ENCODE peak calls at places on chromosome 19, in nine cellular contexts. X is fibroblast of pulmonary artery; Z is HCT116; N is CD4-positive, CD25-positive, alpha-beta regulatory T cell; S is CD8-positive, alpha-beta T cell; F is mesendoderm; A is tibial artery; D is choroid plexus epithelial cell; B is upper lobe of left lung. G is an unnamed sample.

GRCh38 chr19:42114412-42114811 is 17.8 kb downstream of the POU2F2 start:
- DNase-seq in N (no peak), X (no peak), S (no peak), B (no peak), A (no peak), F (no peak), D (peak), Z (no peak), G (no peak)

GRCh38 chr19:16224266-16225045 is 26.7 kb downstream of the AP1M1 start:
- DNase-seq in F (no peak), Z (no peak), S (no peak), N (no peak), X (no peak), D (no peak), B (no peak), A (peak), G (no peak)

GRCh38 chr19:27746691-27747380 is 1466.1 kb downstream of the UQCRFS1 start:
- DNase-seq in X (peak), Z (no peak), S (no peak), N (no peak), F (peak), D (peak), B (no peak), A (no peak), G (no peak)

GRCh38 chr19:5434970-5435641 is 20.1 kb upstream of the ZNRF4 start:
- DNase-seq in F (peak), Z (peak), S (no peak), D (peak), N (no peak), B (no peak), X (peak), A (no peak), G (peak)

GRCh38 chr19:17406887-17407196 is 1.4 kb upstream of the BST2 start:
- DNase-seq in N (no peak), F (no peak), X (no peak), B (no peak), S (no peak), D (no peak), Z (no peak), A (no peak), G (no peak)

GRCh38 chr19:9917322-9917721 is 19.0 kb downstream of the OLFM2 start:
- DNase-seq in Z (peak), N (no peak), X (peak), B (peak), A (no peak), S (no peak), F (peak), D (peak), G (no peak)

GRCh38 chr19:9431475-9431874 is 3.9 kb downstream of the ZNF266 start:
- DNase-seq in X (no peak), F (peak), D (peak), Z (no peak), B (no peak), N (no peak), S (no peak), A (no peak), G (no peak)

GRCh38 chr19:2047449-2048103 is 3.5 kb downstream of the MKNK2 start:
- DNase-seq in B (peak), F (no peak), D (peak), X (no peak), Z (no peak), S (no peak), N (no peak), A (peak), G (no peak)

GRCh38 chr19:2449019-2449418 is 7.7 kb downstream of the LMNB2 start:
- DNase-seq in B (no peak), D (no peak), F (no peak), N (no peak), Z (no peak), X (no peak), S (no peak), A (no peak), G (no peak)

GRCh38 chr19:55591555-55591954 is 7.8 kb downstream of the FIZ1 start:
- DNase-seq in S (no peak), B (no peak), F (peak), X (no peak), D (no peak), A (no peak), N (no peak), Z (no peak), G (no peak)

GRCh38 chr19:12783849-12784393 is 7.4 kb upstream of the JUNB start:
- DNase-seq in F (no peak), X (no peak), B (peak), A (peak), D (no peak), N (no peak), S (no peak), Z (no peak), G (no peak)

GRCh38 chr19:35021016-35021415 is 9.3 kb upstream of the SCN1B start:
- DNase-seq in D (no peak), N (no peak), F (no peak), X (no peak), A (no peak), Z (no peak), B (no peak), S (no peak), G (no peak)

GRCh38 chr19:17739121-17739875 is 12.0 kb upstream of the FCHO1 start:
- DNase-seq in A (no peak), B (no peak), N (no peak), Z (no peak), F (no peak), S (no peak), X (peak), D (no peak), G (no peak)

GRCh38 chr19:9945319-9945966 is 9.1 kb upstream of the OLFM2 start:
- DNase-seq in N (no peak), Z (no peak), B (peak), D (peak), S (no peak), X (peak), A (peak), F (peak), G (peak)

GRCh38 chr19:48735031-48735615 is 5.3 kb downstream of the RASIP1 start:
- DNase-seq in Z (no peak), N (no peak), S (no peak), B (peak), D (peak), A (no peak), X (no peak), F (peak), G (no peak)

GRCh38 chr19:8849232-8849631 is 17.1 kb downstream of the MBD3L1 start:
- DNase-seq in B (no peak), Z (no peak), D (no peak), N (no peak), A (no peak), F (no peak), X (no peak), S (no peak), G (no peak)

GRCh38 chr19:18966304-18966703 is 25.3 kb upstream of the HOMER3 start:
- DNase-seq in B (no peak), N (no peak), X (no peak), S (no peak), F (no peak), D (no peak), A (no peak), Z (no peak), G (no peak)

GRCh38 chr19:2048959-2049740 is 1.9 kb downstream of the MKNK2 start:
- DNase-seq in X (no peak), S (no peak), N (no peak), A (peak), D (peak), Z (no peak), F (no peak), B (no peak), G (no peak)

GRCh38 chr19:8209965-8210659 is 942 bp downstream of the CERS4 start:
- DNase-seq in N (no peak), B (no peak), A (no peak), F (no peak), X (no peak), Z (no peak), S (no peak), D (peak), G (no peak)

GRCh38 chr19:16161848-16162247 is 11.5 kb downstream of the CIB3 start:
- DNase-seq in A (no peak), N (no peak), Z (peak), D (peak), B (no peak), X (peak), S (no peak), F (no peak), G (peak)

GRCh38 chr19:47129579-47129978 is 1.1 kb upstream of the SAE1 start:
- DNase-seq in S (no peak), X (no peak), N (no peak), Z (no peak), A (no peak), B (no peak), F (no peak), D (no peak), G (no peak)

GRCh38 chr19:56132316-56132822 is 8.7 kb upstream of the ZNF444 start:
- DNase-seq in D (peak), F (no peak), N (no peak), B (peak), S (no peak), X (peak), Z (no peak), A (no peak), G (no peak)

GRCh38 chr19:18666304-18666703 is 17.2 kb upstream of the CRTC1 start:
- DNase-seq in S (no peak), X (no peak), N (no peak), D (no peak), F (no peak), B (no peak), A (no peak), Z (no peak), G (no peak)

GRCh38 chr19:11421607-11422098 is 2.5 kb upstream of the RGL3 start:
- DNase-seq in N (peak), S (no peak), F (peak), D (no peak), A (peak), X (no peak), B (peak), Z (no peak), G (no peak)

GRCh38 chr19:46077815-46078167 is 37.0 kb upstream of the IGFL4 start:
- DNase-seq in S (no peak), X (no peak), Z (no peak), A (no peak), B (no peak), F (no peak), N (no peak), D (no peak), G (no peak)
- H3K4me3 ChIP-seq in S (no peak), X (no peak), Z (no peak), A (no peak), B (no peak), F (no peak), N (no peak), D (no peak), G (no peak)

GRCh38 chr19:33518541-33518940 is 3.0 kb downstream of the PEPD start:
- DNase-seq in D (no peak), N (no peak), F (no peak), Z (no peak), S (no peak), A (no peak), X (no peak), B (no peak), G (no peak)

GRCh38 chr19:33519416-33519815 is 2.2 kb downstream of the PEPD start:
- DNase-seq in S (no peak), B (no peak), F (no peak), A (no peak), X (no peak), Z (no peak), N (no peak), D (no peak), G (no peak)

GRCh38 chr19:33520844-33521479 is 629 bp downstream of the PEPD start:
- DNase-seq in X (no peak), A (no peak), D (no peak), F (peak), N (no peak), S (no peak), B (no peak), Z (no peak), G (no peak)

GRCh38 chr19:33521480-33522370 is at the start of gene PEPD:
- DNase-seq in A (peak), N (peak), F (peak), B (peak), X (peak), S (peak), D (peak), Z (peak), G (peak)

DNA sequence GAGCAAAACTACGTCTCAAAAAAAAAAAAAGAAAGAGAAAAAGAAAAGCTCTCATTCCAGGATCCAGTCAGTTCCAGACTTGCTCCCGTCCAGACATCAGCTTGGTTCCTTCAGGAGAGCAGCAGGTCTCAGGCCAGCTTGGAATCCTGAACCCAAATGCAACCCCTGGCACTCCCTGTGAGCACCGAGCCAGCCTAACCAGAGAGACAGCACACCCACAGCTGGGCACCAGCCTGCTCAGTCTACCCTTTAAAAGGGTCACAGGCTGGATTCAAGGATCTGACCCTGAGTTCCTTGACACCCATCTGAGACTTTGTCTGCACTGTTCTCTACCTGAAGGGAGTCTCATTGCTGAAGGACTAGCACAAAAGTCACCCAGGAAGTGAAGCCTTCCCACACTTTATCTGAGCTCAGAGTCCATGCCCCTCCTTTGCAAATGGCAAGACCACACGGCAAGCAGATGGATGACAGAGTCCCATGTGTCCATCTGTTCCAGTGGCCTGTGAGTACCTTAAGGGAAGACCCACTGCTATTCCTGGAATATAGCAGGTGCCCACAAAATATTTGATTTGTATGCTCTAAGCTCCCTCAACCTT is 1.4 kb downstream of the PEPD start:
- DNase-seq in S (no peak), B (no peak), N (no peak), X (no peak), Z (no peak), D (no peak), A (no peak), F (no peak), G (no peak)
- H3K4me3 ChIP-seq in S (no peak), B (no peak), N (no peak), X (peak), Z (peak), D (no peak), A (no peak), F (no peak), G (no peak)

GRCh38 chr19:49802836-49803528 is 10.1 kb downstream of the FUZ start:
- DNase-seq in A (no peak), F (no peak), Z (no peak), S (no peak), X (no peak), B (no peak), N (no peak), D (no peak), G (no peak)
- H3K4me3 ChIP-seq in A (no peak), F (no peak), Z (no peak), S (no peak), X (no peak), B (no peak), N (no peak), D (peak), G (no peak)

DNA sequence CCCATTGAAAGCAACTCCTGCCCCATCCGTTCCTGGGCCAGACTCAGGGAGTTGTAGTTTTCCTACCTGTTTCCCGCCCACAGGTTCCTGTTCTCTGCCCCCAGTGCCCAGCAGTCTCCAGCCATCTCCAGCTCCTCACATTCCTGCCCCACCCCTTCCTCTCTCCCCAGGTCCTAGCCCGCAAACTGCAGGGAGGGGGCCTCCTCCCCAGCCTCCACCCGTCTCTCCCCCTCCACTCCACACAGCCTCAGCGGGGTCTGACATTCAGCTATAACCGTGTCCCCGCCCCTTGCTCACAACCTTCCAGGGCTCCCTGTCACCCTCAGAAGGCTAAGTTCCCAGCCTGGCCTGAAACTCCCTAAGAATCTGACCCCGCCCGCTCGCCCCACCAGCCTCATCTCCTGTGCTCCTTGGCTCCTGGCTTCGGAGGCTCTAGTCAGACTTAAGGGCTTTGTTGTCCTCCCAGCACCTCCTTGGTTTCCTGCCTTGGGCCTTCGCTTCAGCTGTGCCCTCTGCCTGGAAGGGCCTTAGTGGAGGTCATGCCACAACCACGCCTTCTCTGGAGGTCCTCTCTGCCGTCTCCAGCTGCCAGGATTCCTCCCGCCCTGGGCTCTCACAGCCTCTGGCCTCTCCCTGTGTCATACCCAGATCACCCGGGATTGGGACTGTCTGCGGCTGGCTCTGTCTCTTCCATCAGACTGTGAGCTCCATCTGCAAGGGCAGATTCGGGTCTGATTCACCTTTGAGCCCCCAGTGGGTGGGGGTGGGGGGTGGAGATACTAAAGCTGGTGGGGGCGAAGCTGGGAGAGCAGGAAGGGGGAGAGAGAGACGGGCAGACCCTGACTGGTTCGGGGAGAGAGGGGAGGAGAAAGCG is 5.1 kb upstream of the SPACA6 start:
- DNase-seq in N (no peak), X (peak), S (no peak), D (peak), Z (no peak), A (peak), B (peak), F (peak), G (no peak)
- H3K4me3 ChIP-seq in N (no peak), X (peak), S (no peak), D (peak), Z (peak), A (peak), B (peak), F (peak), G (peak)

DNA sequence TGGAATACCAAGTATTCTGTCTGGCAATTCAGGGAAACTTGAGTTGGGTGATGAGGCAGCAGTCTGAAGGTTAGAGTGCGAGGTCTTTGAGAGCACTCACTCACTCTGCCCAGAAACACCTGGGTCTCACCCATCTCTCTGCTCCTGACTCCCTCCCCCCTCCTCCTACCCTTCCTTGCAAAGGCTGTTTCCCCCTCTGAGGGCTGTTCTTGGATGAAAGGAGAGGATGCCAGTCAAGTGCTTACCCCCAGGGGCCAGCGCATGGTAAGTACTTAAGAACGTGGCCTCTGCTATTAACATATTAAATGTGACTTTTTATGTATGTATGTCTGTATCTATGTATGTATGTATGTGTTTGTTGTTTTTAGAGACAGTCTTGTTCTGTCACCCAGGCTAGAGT is 22.5 kb downstream of the SIPA1L3 start:
- DNase-seq in S (no peak), N (no peak), Z (no peak), X (no peak), B (no peak), D (no peak), A (no peak), F (no peak), G (no peak)
- H3K4me3 ChIP-seq in S (no peak), N (no peak), Z (no peak), X (no peak), B (no peak), D (no peak), A (no peak), F (no peak), G (no peak)

GRCh38 chr19:45640849-45641273 is 1.7 kb upstream of the EML2 start:
- DNase-seq in B (peak), F (no peak), Z (peak), A (no peak), N (peak), X (no peak), S (no peak), D (no peak), G (no peak)
- H3K4me3 ChIP-seq in B (peak), F (no peak), Z (peak), A (peak), N (peak), X (no peak), S (peak), D (peak), G (no peak)

G was measured in kidney epithelial cell.